ENCODE peak calls at places on chromosomes 13 and 19, in six cellular contexts. A is DND-41, I is lower leg skin, J is AG04450, M is spleen, C is SJSA1. X is an unnamed sample.
A peak's percentile ranks its signal among the peaks of the same experiment; 100 is the strongest.

GRCh38 chr13:59043016-59043415 is 1120.7 kb downstream of the DIAPH3 start:
- DNase-seq in I (no peak), J (no peak), M (no peak), C (no peak), A (no peak), X (no peak)

GRCh38 chr13:106691861-106692260 is 123.9 kb upstream of the ARGLU1 start:
- DNase-seq in J (no peak), M (no peak), C (no peak), I (no peak), A (no peak), X (no peak)

GRCh38 chr13:110854866-110855265 is 60.0 kb downstream of the ANKRD10 start:
- DNase-seq in I (no peak), C (no peak), A (no peak), J (no peak), M (no peak), X (no peak)

GRCh38 chr19:10936661-10937084 is 8.1 kb downstream of the TIMM29 start:
- DNase-seq in C (peak; percentile 70), J (peak; percentile 71), A (peak; percentile 54), M (no peak), I (no peak), X (peak; percentile 42)

GRCh38 chr19:1090731-1091543 is 4.2 kb downstream of the POLR2E start:
- DNase-seq in I (no peak), A (no peak), C (no peak), M (no peak), J (no peak), X (no peak)

GRCh38 chr13:79779761-79780160 is 298.8 kb downstream of the NDFIP2 start:
- DNase-seq in C (peak; percentile 31), A (no peak), I (no peak), J (no peak), M (no peak), X (no peak)

GRCh38 chr19:55598719-55599467 is 424 bp downstream of the FIZ1 start:
- DNase-seq in J (peak; percentile 89), A (peak; percentile 96), M (peak; percentile 97), I (peak; percentile 98), C (peak; percentile 99), X (peak; percentile 79)

GRCh38 chr19:30303131-30303654 is 69.0 kb upstream of the ZNF536 start:
- DNase-seq in M (no peak), A (no peak), I (no peak), J (no peak), C (no peak), X (no peak)

GRCh38 chr19:46076951-46077814 is 36.4 kb upstream of the IGFL4 start:
- DNase-seq in C (peak; percentile 88), J (peak; percentile 56), I (peak; percentile 88), A (peak; percentile 12), M (no peak), X (no peak)

GRCh38 chr19:34364830-34365462 is at the start of gene GPI:
- DNase-seq in J (no peak), M (peak; percentile 94), I (peak; percentile 89), C (peak; percentile 30), A (peak; percentile 66), X (no peak)

GRCh38 chr13:39776439-39776838 is 121.0 kb downstream of the COG6 start:
- DNase-seq in J (peak; percentile 51), C (peak; percentile 82), M (no peak), A (no peak), I (no peak), X (peak; percentile 33)

GRCh38 chr13:79171131-79172061 is 234.7 kb downstream of the RBM26 start:
- DNase-seq in I (no peak), A (no peak), M (no peak), J (no peak), C (no peak), X (no peak)

GRCh38 chr19:35995655-35995993 is 636 bp downstream of the SDHAF1 start:
- DNase-seq in A (peak; percentile 50), J (no peak), C (peak; percentile 50), M (peak; percentile 85), I (peak; percentile 89), X (no peak)

GRCh38 chr13:79417741-79418140 is 11.7 kb upstream of the RBM26 start:
- DNase-seq in M (no peak), J (no peak), A (no peak), C (no peak), I (no peak), X (no peak)

DNA sequence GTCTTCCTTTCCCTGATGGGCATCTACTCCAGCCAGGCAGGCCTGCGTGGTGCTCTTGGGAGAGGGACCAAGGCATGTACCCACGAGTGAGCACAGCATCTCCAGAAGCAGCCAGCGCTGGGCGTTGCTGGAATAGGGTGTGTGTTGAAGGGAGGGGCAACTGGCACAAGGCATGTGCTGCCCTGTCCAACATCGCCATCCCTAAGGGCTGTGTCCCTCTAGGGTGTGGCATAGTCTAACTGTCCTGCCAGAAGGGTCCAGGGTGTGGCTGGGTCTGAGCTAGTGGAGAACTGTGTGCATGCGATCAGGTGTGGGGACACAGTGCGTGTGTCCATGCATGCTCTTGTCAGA is 2.8 kb downstream of the NOTCH3 start:
- DNase-seq in A (no peak), J (no peak), M (no peak), C (no peak), I (no peak), X (no peak)
- H3K4me3 ChIP-seq in A (peak overlapping the region; percentile 45), J (no peak overlapping the region), M (no peak overlapping the region), C (no peak overlapping the region), I (no peak overlapping the region), X (no peak overlapping the region)

DNA sequence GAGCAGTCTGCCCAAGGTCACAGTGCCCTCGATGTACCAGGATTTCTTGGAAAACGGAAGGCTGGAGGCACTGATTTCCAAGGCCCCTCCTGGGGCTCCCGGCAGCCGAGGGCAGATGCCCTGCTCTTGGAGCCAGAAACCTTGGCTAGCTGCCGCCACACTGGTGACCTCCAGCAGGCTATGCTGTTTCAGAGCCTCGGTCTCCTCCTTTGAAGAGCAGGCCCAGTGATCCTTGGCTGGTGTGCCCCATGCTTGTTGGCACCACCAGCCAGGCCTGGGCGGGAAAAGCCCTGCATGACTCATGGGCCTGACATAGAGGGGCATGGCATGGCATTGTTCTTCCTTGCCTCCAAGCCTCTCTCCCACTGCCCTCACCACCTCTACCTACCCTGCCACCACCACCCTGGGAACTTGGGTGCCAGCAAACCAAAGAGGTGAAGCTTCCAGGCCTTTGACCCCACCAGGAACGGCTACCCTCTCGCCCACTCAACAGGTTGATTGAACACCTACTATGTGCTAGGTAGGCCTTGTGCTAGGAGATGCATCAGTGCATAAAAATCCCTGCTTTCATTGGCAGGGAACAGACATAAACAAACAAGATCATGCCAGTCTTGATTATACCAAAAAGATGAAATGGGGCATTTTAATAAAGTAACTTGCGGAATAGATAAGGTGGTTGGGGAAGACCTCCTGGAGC is 1.6 kb upstream of the CLEC11A start:
- DNase-seq in I (no peak), C (no peak), J (no peak), A (no peak), M (no peak), X (no peak)
- H3K4me3 ChIP-seq in I (no peak overlapping the region), C (no peak overlapping the region), J (no peak overlapping the region), A (no peak overlapping the region), M (no peak overlapping the region), X (no peak overlapping the region)

GRCh38 chr13:33272531-33273124 is 12.9 kb downstream of the STARD13 start:
- DNase-seq in C (no peak), M (no peak), I (no peak), A (no peak), J (no peak), X (no peak)
- H3K4me3 ChIP-seq in C (no peak overlapping the region), M (no peak overlapping the region), I (no peak overlapping the region), A (no peak overlapping the region), J (no peak overlapping the region), X (no peak overlapping the region)

GRCh38 chr19:4338441-4339350 is at the start of gene STAP2:
- DNase-seq in I (no peak), J (no peak), A (peak; percentile 30), M (no peak), C (no peak), X (no peak)
- H3K4me3 ChIP-seq in I (peak within 1 kb of the TSS; percentile 0), J (peak within 1 kb of the TSS; percentile 55), A (peak within 1 kb of the TSS; percentile 37), M (peak within 1 kb of the TSS; percentile 15), C (peak within 1 kb of the TSS; percentile 28), X (peak within 1 kb of the TSS; percentile 29)

DNA sequence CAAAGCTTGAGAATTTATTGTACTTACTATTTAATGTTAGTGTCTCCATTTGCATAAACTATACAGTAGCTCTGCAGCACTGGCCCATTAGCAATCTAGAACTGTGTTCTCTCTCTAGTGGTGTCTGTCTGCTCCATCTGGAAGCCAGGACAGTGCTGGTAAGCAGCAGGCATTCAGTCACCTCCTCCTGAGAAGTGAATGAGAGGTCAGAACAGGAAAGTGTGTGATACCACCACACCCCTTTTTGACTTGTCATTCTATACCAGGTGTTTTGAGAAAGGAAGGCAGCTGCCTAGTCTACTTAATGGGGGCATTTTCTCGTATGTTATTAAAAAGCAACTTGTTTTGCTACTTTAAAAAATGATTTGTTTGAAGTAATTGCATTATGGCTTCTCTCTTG is 3.9 kb downstream of the COG3 start:
- DNase-seq in I (no peak), A (no peak), J (no peak), M (no peak), C (no peak), X (no peak)
- H3K4me3 ChIP-seq in I (no peak overlapping the region), A (no peak overlapping the region), J (no peak overlapping the region), M (no peak overlapping the region), C (no peak overlapping the region), X (no peak overlapping the region)

DNA sequence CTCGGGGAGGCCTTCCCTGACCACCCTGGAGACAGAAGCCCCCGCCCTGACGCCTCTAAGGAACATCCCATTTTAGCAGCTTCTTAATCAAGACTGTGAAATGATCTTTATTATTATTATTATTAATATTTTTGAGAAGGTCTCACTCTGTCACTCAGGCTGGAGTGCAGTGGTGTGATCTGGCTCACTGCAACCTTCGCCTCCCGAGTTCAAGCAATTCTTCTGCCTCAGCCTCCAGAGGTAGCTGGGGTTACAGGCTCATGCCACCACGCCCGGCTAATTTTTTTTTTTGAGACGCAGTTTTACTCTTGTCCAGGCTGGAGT is 3.6 kb upstream of the DAND5 start:
- DNase-seq in A (no peak), J (no peak), M (no peak), C (no peak), I (no peak), X (no peak)
- H3K4me3 ChIP-seq in A (peak overlapping the region; percentile 83), J (no peak overlapping the region), M (no peak overlapping the region), C (no peak overlapping the region), I (no peak overlapping the region), X (no peak overlapping the region)

DNA sequence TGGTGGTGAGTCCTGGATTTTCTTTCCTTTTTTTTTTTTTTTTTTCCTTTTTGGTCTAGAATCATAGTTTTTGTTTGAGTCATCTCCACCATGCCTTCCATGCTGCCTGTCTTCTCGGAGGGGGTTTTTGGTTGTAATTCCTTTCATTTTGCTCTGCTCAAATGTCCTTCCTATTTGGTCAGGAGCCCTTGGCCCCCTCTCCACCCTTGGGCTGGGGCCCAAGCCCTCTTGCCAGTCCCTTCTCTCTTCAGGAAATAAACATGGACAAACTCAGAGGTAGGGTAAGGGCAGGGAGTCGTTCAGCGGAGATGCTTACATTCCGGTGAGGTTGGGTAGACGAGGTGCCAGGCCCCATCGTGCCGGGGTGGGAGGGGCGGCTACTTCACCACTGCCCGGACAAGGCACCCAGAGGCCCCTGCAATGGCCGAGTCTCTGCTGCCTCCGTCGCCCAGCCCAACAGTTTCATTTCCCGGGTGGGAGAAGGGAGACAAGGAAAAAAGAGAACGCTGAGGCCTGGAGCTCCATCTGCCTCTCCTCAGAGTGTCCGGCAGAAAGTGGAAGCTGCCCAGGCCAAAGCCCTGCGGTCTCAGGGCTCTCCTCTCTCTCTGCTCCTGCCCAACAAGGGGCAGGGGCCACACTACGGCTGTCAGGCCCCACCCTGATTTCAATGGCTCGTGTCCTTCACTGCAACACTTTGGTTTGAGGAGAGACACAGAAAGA is 12.7 kb downstream of the ZNF574 start:
- DNase-seq in M (no peak), J (peak; percentile 38), A (no peak), I (no peak), C (peak; percentile 84), X (no peak)
- H3K4me3 ChIP-seq in M (no peak overlapping the region), J (peak overlapping the region; percentile 23), A (no peak overlapping the region), I (no peak overlapping the region), C (peak overlapping the region; percentile 21), X (no peak overlapping the region)

X was measured in BJ.